ENCODE peak calls at places on chromosome 20, in four cellular contexts. W is AG09309, S is fibroblast of pulmonary artery, H is astrocyte. E is an unnamed sample.

GRCh38 chr20:51417745-51418529 is 124.6 kb downstream of the NFATC2 start:
- DNase-seq in H (no peak), S (no peak), W (no peak), E (no peak)

GRCh38 chr20:5807431-5807830 is 57.2 kb downstream of the SHLD1 start:
- DNase-seq in W (no peak), S (no peak), H (no peak), E (no peak)

GRCh38 chr20:62198931-62199330 is 16.1 kb downstream of the MTG2 start:
- DNase-seq in H (no peak), S (no peak), W (no peak), E (no peak)

GRCh38 chr20:4613718-4614620 is 107.7 kb upstream of the PRND start:
- DNase-seq in W (no peak), H (peak; percentile 82), S (peak; percentile 65), E (peak; percentile 68)

GRCh38 chr20:2118783-2119182 is 17.2 kb downstream of the STK35 start:
- DNase-seq in S (peak; percentile 14), H (no peak), W (no peak), E (no peak)

GRCh38 chr20:2528671-2529070 is 7.7 kb upstream of the TMC2 start:
- DNase-seq in W (no peak), S (no peak), H (no peak), E (no peak)

GRCh38 chr20:40650707-40651106 is 38.3 kb downstream of the MAFB start:
- DNase-seq in S (peak; percentile 22), H (no peak), W (no peak), E (no peak)

GRCh38 chr20:32483351-32484220 is 101.5 kb downstream of the NOL4L start:
- DNase-seq in W (peak; percentile 37), H (peak; percentile 77), S (peak; percentile 81), E (peak; percentile 74)

GRCh38 chr20:14344746-14345145 is 7.3 kb upstream of the FLRT3 start:
- DNase-seq in W (no peak), H (no peak), S (peak; percentile 14), E (no peak)

GRCh38 chr20:2279245-2279779 is 16.5 kb upstream of the TGM3 start:
- DNase-seq in W (no peak), S (no peak), H (no peak), E (peak; percentile 31)

GRCh38 chr20:24134284-24134683 is 145.7 kb upstream of the GGTLC1 start:
- DNase-seq in S (no peak), W (no peak), H (no peak), E (no peak)

GRCh38 chr20:54037525-54037924 is 32.9 kb downstream of the BCAS1 start:
- DNase-seq in W (no peak), H (no peak), S (no peak), E (no peak)

GRCh38 chr20:3808141-3808479 is 12.0 kb downstream of the CDC25B start:
- DNase-seq in S (peak; percentile 94), H (peak; percentile 89), W (peak; percentile 84), E (peak; percentile 96)

GRCh38 chr20:19264191-19264590 is 51.7 kb downstream of the SLC24A3 start:
- DNase-seq in H (no peak), W (no peak), S (no peak), E (no peak)

GRCh38 chr20:34983995-34984735 is 28.5 kb downstream of the MYH7B start:
- DNase-seq in W (no peak), S (no peak), H (no peak), E (no peak)

GRCh38 chr20:3572151-3572550 is 91.0 kb downstream of the GFRA4 start:
- DNase-seq in H (peak; percentile 8), S (peak; percentile 20), W (no peak), E (no peak)

GRCh38 chr20:43750774-43751166 is 24.0 kb upstream of the GTSF1L start:
- DNase-seq in S (no peak), W (no peak), H (no peak), E (no peak)

GRCh38 chr20:11799131-11799800 is 118.4 kb upstream of the BTBD3 start:
- DNase-seq in S (no peak), W (no peak), H (no peak), E (no peak)

GRCh38 chr20:42957014-42957694 is 232.6 kb downstream of the PTPRT start:
- DNase-seq in W (no peak), S (no peak), H (no peak), E (no peak)

GRCh38 chr20:34579936-34580587 is 21.5 kb downstream of the MAP1LC3A start:
- DNase-seq in H (peak; percentile 47), W (peak; percentile 18), S (no peak), E (peak; percentile 49)

GRCh38 chr20:16312998-16313397 is 260.2 kb downstream of the KIF16B start:
- DNase-seq in H (no peak), W (no peak), S (no peak), E (no peak)

GRCh38 chr20:33499347-33499746 is 9.5 kb downstream of the CBFA2T2 start:
- DNase-seq in H (no peak), W (no peak), S (no peak), E (no peak)

DNA sequence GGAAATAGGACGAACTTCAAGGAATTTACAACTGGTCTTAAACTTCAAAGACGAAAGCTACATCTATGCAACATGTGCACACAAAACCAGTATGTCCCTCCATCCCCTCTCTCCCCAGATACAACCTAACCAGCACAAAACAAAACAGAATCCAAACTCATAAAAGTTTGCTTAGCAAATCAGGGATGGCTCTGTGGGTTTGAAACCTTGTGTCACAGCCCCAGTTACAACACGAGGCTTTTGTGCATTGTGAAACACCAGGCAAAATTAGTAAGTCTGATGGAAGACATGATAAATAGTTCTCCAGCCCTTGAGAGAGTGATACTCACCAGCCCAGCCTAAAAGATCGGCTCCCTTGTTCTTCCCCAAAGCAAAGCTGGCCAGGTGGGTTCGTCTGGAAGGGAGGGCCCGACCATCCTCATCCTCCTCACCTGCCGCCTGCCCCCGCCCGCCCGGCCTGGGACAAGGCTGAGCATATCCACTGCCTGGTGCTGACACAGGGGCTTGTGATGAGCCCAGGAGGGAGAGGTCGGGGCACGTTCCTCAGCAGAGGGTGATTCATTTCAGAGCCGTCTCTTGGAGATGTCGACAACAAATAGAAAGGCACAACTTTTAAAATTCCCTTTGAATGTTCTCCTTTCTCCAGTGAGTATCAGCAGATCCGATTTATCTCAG is 198.0 kb downstream of the TFAP2C start:
- DNase-seq in H (no peak), W (peak; percentile 96), S (peak; percentile 45), E (peak; percentile 94)
- H3K4me3 ChIP-seq in H (no peak overlapping the region), W (peak overlapping the region; percentile 38), S (no peak overlapping the region), E (peak overlapping the region; percentile 53)

GRCh38 chr20:63212792-63213191 is 3.1 kb downstream of the YTHDF1 start:
- DNase-seq in W (no peak), H (no peak), S (no peak), E (no peak)

GRCh38 chr20:63214514-63214913 is 1.4 kb downstream of the YTHDF1 start:
- DNase-seq in H (no peak), W (no peak), S (no peak), E (no peak)

GRCh38 chr20:63215101-63216040 is 560 bp downstream of the YTHDF1 start:
- DNase-seq in W (no peak), H (peak; percentile 37), S (peak; percentile 61), E (peak; percentile 47)

GRCh38 chr20:63210011-63210605 is 5.8 kb downstream of the YTHDF1 start:
- DNase-seq in S (no peak), W (no peak), H (no peak), E (no peak)

DNA sequence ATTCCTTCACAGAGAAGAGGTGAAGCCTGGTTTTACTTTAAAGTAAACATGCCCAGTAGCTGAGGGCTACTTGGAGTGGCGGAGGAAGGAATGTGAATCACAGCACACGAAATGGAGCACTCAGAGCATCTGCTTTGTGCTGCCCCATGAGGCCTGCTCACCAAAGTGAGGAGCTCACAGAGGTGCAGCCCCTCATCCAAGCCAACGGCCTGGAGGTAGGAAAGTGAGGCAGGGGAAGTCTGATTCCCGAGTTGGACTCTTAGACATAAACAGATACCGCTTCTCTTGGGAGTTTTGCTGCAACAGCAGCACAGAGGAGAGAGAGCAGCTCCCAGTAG is 3.6 kb downstream of the YTHDF1 start:
- DNase-seq in H (no peak), W (no peak), S (no peak), E (no peak)
- TF ChIP-seq CTCF in H (no peak), W (no peak), S (no peak), E (no peak)

GRCh38 chr20:17715075-17715474 is 15.3 kb downstream of the BANF2 start:
- DNase-seq in W (no peak), H (no peak), S (no peak), E (no peak)
- H3K4me3 ChIP-seq in W (no peak overlapping the region), H (no peak overlapping the region), S (no peak overlapping the region), E (no peak overlapping the region)

GRCh38 chr20:37955511-37955910 is 52.6 kb downstream of the VSTM2L start:
- DNase-seq in W (no peak), S (no peak), H (no peak), E (no peak)

GRCh38 chr20:37954205-37954604 is 51.3 kb downstream of the VSTM2L start:
- DNase-seq in S (no peak), H (no peak), W (no peak), E (no peak)

GRCh38 chr20:37954626-37955025 is 51.7 kb downstream of the VSTM2L start:
- DNase-seq in H (no peak), S (no peak), W (no peak), E (no peak)

GRCh38 chr20:37958856-37959255 is 55.9 kb downstream of the VSTM2L start:
- DNase-seq in W (no peak), H (no peak), S (no peak), E (no peak)

DNA sequence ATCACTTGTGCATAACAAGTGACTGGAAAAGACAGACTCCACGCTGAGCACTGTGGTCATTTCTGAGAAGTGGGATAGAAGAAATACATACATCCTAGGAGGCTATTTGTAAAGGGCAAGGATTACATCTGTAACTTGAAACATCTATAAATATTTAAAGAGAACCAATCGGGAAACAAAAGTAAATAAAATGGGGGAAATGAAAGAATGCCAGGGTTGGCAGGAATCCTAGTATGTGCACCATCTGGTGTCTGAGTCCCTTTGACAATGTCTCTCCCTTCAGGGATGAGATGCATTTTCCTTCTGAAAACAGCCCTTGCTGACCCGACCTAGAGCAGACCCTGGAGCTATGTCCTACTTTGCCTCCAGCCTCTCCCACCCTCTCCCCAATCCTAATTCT is 53.2 kb downstream of the VSTM2L start:
- DNase-seq in S (no peak), W (no peak), H (no peak), E (peak; percentile 20)
- TF ChIP-seq CTCF in S (no peak), W (no peak), H (no peak), E (no peak)

GRCh38 chr20:52619101-52619500 is 353.1 kb upstream of the TSHZ2 start:
- DNase-seq in H (no peak), W (no peak), S (no peak), E (no peak)

GRCh38 chr20:52622086-52622485 is 350.1 kb upstream of the TSHZ2 start:
- DNase-seq in W (no peak), H (no peak), S (peak; percentile 1), E (peak; percentile 48)

GRCh38 chr20:52624270-52624669 is 347.9 kb upstream of the TSHZ2 start:
- DNase-seq in W (no peak), H (no peak), S (no peak), E (no peak)

GRCh38 chr20:52621401-52621800 is 350.8 kb upstream of the TSHZ2 start:
- DNase-seq in S (no peak), W (no peak), H (no peak), E (no peak)

DNA sequence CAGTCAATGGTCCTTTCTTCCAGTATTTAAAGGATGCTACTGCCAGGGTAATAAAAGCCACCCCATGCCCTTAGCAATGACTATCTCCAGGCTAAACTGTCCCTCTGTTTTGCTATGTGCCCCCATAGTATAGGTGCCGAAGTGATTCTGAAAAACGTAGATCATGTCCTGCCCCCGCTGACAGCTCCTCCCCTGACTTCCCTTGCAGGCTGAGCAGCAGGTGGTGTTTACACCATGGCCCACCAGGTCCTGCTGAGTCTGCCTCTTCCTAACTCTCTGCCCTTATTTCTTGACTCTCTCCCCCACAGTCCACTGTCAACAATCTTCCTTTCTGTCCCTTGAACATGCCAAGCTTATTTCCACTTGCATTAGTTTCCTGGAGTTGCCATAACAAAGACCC is 352.5 kb upstream of the TSHZ2 start:
- DNase-seq in H (no peak), W (no peak), S (no peak), E (no peak)
- H3K4me3 ChIP-seq in H (no peak overlapping the region), W (no peak overlapping the region), S (no peak overlapping the region), E (no peak overlapping the region)

E was measured in AG10803.